ENCODE peak calls at places on chromosomes 3 and 15, in eight cellular contexts. One of them, this sample, is unnamed.

GRCh38 chr15:68441045-68441743 is 9.2 kb upstream of the ITGA11 start:
- DNase-seq in astrocyte of the spinal cord: no peak
- DNase-seq in naive thymus-derived CD4-positive, alpha-beta T cell: no peak
- DNase-seq in bronchial epithelial cell: no peak
- DNase-seq in CD8-positive, alpha-beta T cell: no peak
- DNase-seq in CD8-positive, alpha-beta memory T cell: no peak
- DNase-seq in transverse colon: no peak
- DNase-seq in AG09309: peak
- DNase-seq in this sample: no peak

GRCh38 chr3:43043071-43043766 is 62.7 kb downstream of the POMGNT2 start:
- DNase-seq in astrocyte of the spinal cord: no peak
- DNase-seq in naive thymus-derived CD4-positive, alpha-beta T cell: no peak
- DNase-seq in bronchial epithelial cell: peak
- DNase-seq in CD8-positive, alpha-beta T cell: no peak
- DNase-seq in CD8-positive, alpha-beta memory T cell: no peak
- DNase-seq in transverse colon: no peak
- DNase-seq in AG09309: no peak
- DNase-seq in this sample: no peak

GRCh38 chr3:125080077-125080476 is 24.3 kb upstream of the HEG1 start:
- DNase-seq in astrocyte of the spinal cord: no peak
- DNase-seq in naive thymus-derived CD4-positive, alpha-beta T cell: no peak
- DNase-seq in bronchial epithelial cell: no peak
- DNase-seq in CD8-positive, alpha-beta T cell: no peak
- DNase-seq in CD8-positive, alpha-beta memory T cell: no peak
- DNase-seq in transverse colon: no peak
- DNase-seq in AG09309: no peak
- DNase-seq in this sample: no peak

GRCh38 chr3:134427400-134428111 is 53.3 kb upstream of the AMOTL2 start:
- DNase-seq in astrocyte of the spinal cord: peak
- DNase-seq in naive thymus-derived CD4-positive, alpha-beta T cell: no peak
- DNase-seq in bronchial epithelial cell: peak
- DNase-seq in CD8-positive, alpha-beta T cell: no peak
- DNase-seq in CD8-positive, alpha-beta memory T cell: no peak
- DNase-seq in transverse colon: no peak
- DNase-seq in AG09309: peak
- DNase-seq in this sample: peak

GRCh38 chr3:155553800-155554199 is 191.1 kb downstream of the PLCH1 start:
- DNase-seq in astrocyte of the spinal cord: no peak
- DNase-seq in naive thymus-derived CD4-positive, alpha-beta T cell: peak
- DNase-seq in bronchial epithelial cell: peak
- DNase-seq in CD8-positive, alpha-beta T cell: no peak
- DNase-seq in CD8-positive, alpha-beta memory T cell: no peak
- DNase-seq in transverse colon: no peak
- DNase-seq in AG09309: no peak
- DNase-seq in this sample: peak

GRCh38 chr3:51962854-51963530 is 4.3 kb downstream of the PCBP4 start:
- DNase-seq in astrocyte of the spinal cord: no peak
- DNase-seq in naive thymus-derived CD4-positive, alpha-beta T cell: no peak
- DNase-seq in bronchial epithelial cell: no peak
- DNase-seq in CD8-positive, alpha-beta T cell: no peak
- DNase-seq in CD8-positive, alpha-beta memory T cell: no peak
- DNase-seq in transverse colon: no peak
- DNase-seq in AG09309: no peak
- DNase-seq in this sample: no peak

GRCh38 chr3:42601898-42602581 is 1.6 kb downstream of the NKTR start:
- DNase-seq in astrocyte of the spinal cord: no peak
- DNase-seq in naive thymus-derived CD4-positive, alpha-beta T cell: peak
- DNase-seq in bronchial epithelial cell: peak
- DNase-seq in CD8-positive, alpha-beta T cell: no peak
- DNase-seq in CD8-positive, alpha-beta memory T cell: no peak
- DNase-seq in transverse colon: no peak
- DNase-seq in AG09309: no peak
- DNase-seq in this sample: no peak

GRCh38 chr15:26967719-26968269 is 3.2 kb upstream of the GABRG3 start:
- DNase-seq in astrocyte of the spinal cord: peak
- DNase-seq in naive thymus-derived CD4-positive, alpha-beta T cell: no peak
- DNase-seq in bronchial epithelial cell: no peak
- DNase-seq in CD8-positive, alpha-beta T cell: no peak
- DNase-seq in CD8-positive, alpha-beta memory T cell: no peak
- DNase-seq in transverse colon: no peak
- DNase-seq in AG09309: no peak
- DNase-seq in this sample: no peak

GRCh38 chr3:8223766-8224165 is 277.9 kb upstream of the LMCD1 start:
- DNase-seq in astrocyte of the spinal cord: peak
- DNase-seq in naive thymus-derived CD4-positive, alpha-beta T cell: no peak
- DNase-seq in bronchial epithelial cell: peak
- DNase-seq in CD8-positive, alpha-beta T cell: no peak
- DNase-seq in CD8-positive, alpha-beta memory T cell: no peak
- DNase-seq in transverse colon: no peak
- DNase-seq in AG09309: no peak
- DNase-seq in this sample: no peak

GRCh38 chr3:192639987-192640386 is 87.4 kb downstream of the FGF12 start:
- DNase-seq in astrocyte of the spinal cord: no peak
- DNase-seq in naive thymus-derived CD4-positive, alpha-beta T cell: no peak
- DNase-seq in bronchial epithelial cell: no peak
- DNase-seq in CD8-positive, alpha-beta T cell: no peak
- DNase-seq in CD8-positive, alpha-beta memory T cell: no peak
- DNase-seq in transverse colon: no peak
- DNase-seq in AG09309: no peak
- DNase-seq in this sample: no peak

GRCh38 chr3:188772886-188773285 is 398.9 kb upstream of the TPRG1 start:
- DNase-seq in astrocyte of the spinal cord: peak
- DNase-seq in naive thymus-derived CD4-positive, alpha-beta T cell: no peak
- DNase-seq in bronchial epithelial cell: no peak
- DNase-seq in CD8-positive, alpha-beta T cell: no peak
- DNase-seq in CD8-positive, alpha-beta memory T cell: no peak
- DNase-seq in transverse colon: no peak
- DNase-seq in AG09309: no peak
- DNase-seq in this sample: no peak

GRCh38 chr3:71258116-71258515 is 325.4 kb downstream of the FOXP1 start:
- DNase-seq in astrocyte of the spinal cord: peak
- DNase-seq in naive thymus-derived CD4-positive, alpha-beta T cell: no peak
- DNase-seq in bronchial epithelial cell: peak
- DNase-seq in CD8-positive, alpha-beta T cell: no peak
- DNase-seq in CD8-positive, alpha-beta memory T cell: no peak
- DNase-seq in transverse colon: no peak
- DNase-seq in AG09309: peak
- DNase-seq in this sample: no peak

GRCh38 chr15:40766194-40766830 is 2.4 kb downstream of the GCHFR start:
- DNase-seq in astrocyte of the spinal cord: peak
- DNase-seq in naive thymus-derived CD4-positive, alpha-beta T cell: no peak
- DNase-seq in bronchial epithelial cell: no peak
- DNase-seq in CD8-positive, alpha-beta T cell: no peak
- DNase-seq in CD8-positive, alpha-beta memory T cell: no peak
- DNase-seq in transverse colon: no peak
- DNase-seq in AG09309: no peak
- DNase-seq in this sample: no peak

GRCh38 chr3:64216706-64217105 is 8.6 kb downstream of the PRICKLE2 start:
- DNase-seq in astrocyte of the spinal cord: peak
- DNase-seq in naive thymus-derived CD4-positive, alpha-beta T cell: no peak
- DNase-seq in bronchial epithelial cell: peak
- DNase-seq in CD8-positive, alpha-beta T cell: no peak
- DNase-seq in CD8-positive, alpha-beta memory T cell: no peak
- DNase-seq in transverse colon: no peak
- DNase-seq in AG09309: no peak
- DNase-seq in this sample: no peak

GRCh38 chr15:60162251-60162650 is 158.1 kb downstream of the FOXB1 start:
- DNase-seq in astrocyte of the spinal cord: no peak
- DNase-seq in naive thymus-derived CD4-positive, alpha-beta T cell: no peak
- DNase-seq in bronchial epithelial cell: no peak
- DNase-seq in CD8-positive, alpha-beta T cell: no peak
- DNase-seq in CD8-positive, alpha-beta memory T cell: no peak
- DNase-seq in transverse colon: no peak
- DNase-seq in AG09309: no peak
- DNase-seq in this sample: no peak

GRCh38 chr15:71124937-71125755 is 9.9 kb downstream of the THSD4 start:
- DNase-seq in astrocyte of the spinal cord: peak
- DNase-seq in naive thymus-derived CD4-positive, alpha-beta T cell: no peak
- DNase-seq in bronchial epithelial cell: no peak
- DNase-seq in CD8-positive, alpha-beta T cell: no peak
- DNase-seq in CD8-positive, alpha-beta memory T cell: no peak
- DNase-seq in transverse colon: no peak
- DNase-seq in AG09309: no peak
- DNase-seq in this sample: no peak

GRCh38 chr15:59014068-59014467 is 26.6 kb downstream of the RNF111 start:
- DNase-seq in astrocyte of the spinal cord: no peak
- DNase-seq in naive thymus-derived CD4-positive, alpha-beta T cell: no peak
- DNase-seq in bronchial epithelial cell: no peak
- DNase-seq in CD8-positive, alpha-beta T cell: no peak
- DNase-seq in CD8-positive, alpha-beta memory T cell: no peak
- DNase-seq in transverse colon: no peak
- DNase-seq in AG09309: no peak
- DNase-seq in this sample: no peak

GRCh38 chr3:59522550-59522949 is 472.7 kb upstream of the CFAP20DC start:
- DNase-seq in astrocyte of the spinal cord: no peak
- DNase-seq in naive thymus-derived CD4-positive, alpha-beta T cell: no peak
- DNase-seq in bronchial epithelial cell: no peak
- DNase-seq in CD8-positive, alpha-beta T cell: no peak
- DNase-seq in CD8-positive, alpha-beta memory T cell: no peak
- DNase-seq in transverse colon: no peak
- DNase-seq in AG09309: no peak
- DNase-seq in this sample: no peak

GRCh38 chr15:93486407-93487117 is 397.6 kb upstream of the RGMA start:
- DNase-seq in astrocyte of the spinal cord: no peak
- DNase-seq in naive thymus-derived CD4-positive, alpha-beta T cell: no peak
- DNase-seq in bronchial epithelial cell: no peak
- DNase-seq in CD8-positive, alpha-beta T cell: no peak
- DNase-seq in CD8-positive, alpha-beta memory T cell: no peak
- DNase-seq in transverse colon: peak
- DNase-seq in AG09309: no peak
- DNase-seq in this sample: no peak

GRCh38 chr3:29065211-29065785 is 215.6 kb upstream of the RBMS3 start:
- DNase-seq in astrocyte of the spinal cord: peak
- DNase-seq in naive thymus-derived CD4-positive, alpha-beta T cell: no peak
- DNase-seq in bronchial epithelial cell: peak
- DNase-seq in CD8-positive, alpha-beta T cell: no peak
- DNase-seq in CD8-positive, alpha-beta memory T cell: no peak
- DNase-seq in transverse colon: peak
- DNase-seq in AG09309: peak
- DNase-seq in this sample: peak

GRCh38 chr3:66442254-66443249 is 58.3 kb downstream of the LRIG1 start:
- DNase-seq in astrocyte of the spinal cord: peak
- DNase-seq in naive thymus-derived CD4-positive, alpha-beta T cell: no peak
- DNase-seq in bronchial epithelial cell: peak
- DNase-seq in CD8-positive, alpha-beta T cell: no peak
- DNase-seq in CD8-positive, alpha-beta memory T cell: no peak
- DNase-seq in transverse colon: peak
- DNase-seq in AG09309: peak
- DNase-seq in this sample: no peak
- H3K4me3 ChIP-seq in astrocyte of the spinal cord: no peak
- H3K4me3 ChIP-seq in naive thymus-derived CD4-positive, alpha-beta T cell: no peak
- H3K4me3 ChIP-seq in bronchial epithelial cell: no peak
- H3K4me3 ChIP-seq in CD8-positive, alpha-beta T cell: no peak
- H3K4me3 ChIP-seq in CD8-positive, alpha-beta memory T cell: no peak
- H3K4me3 ChIP-seq in transverse colon: no peak
- H3K4me3 ChIP-seq in AG09309: peak
- H3K4me3 ChIP-seq in this sample: no peak

DNA sequence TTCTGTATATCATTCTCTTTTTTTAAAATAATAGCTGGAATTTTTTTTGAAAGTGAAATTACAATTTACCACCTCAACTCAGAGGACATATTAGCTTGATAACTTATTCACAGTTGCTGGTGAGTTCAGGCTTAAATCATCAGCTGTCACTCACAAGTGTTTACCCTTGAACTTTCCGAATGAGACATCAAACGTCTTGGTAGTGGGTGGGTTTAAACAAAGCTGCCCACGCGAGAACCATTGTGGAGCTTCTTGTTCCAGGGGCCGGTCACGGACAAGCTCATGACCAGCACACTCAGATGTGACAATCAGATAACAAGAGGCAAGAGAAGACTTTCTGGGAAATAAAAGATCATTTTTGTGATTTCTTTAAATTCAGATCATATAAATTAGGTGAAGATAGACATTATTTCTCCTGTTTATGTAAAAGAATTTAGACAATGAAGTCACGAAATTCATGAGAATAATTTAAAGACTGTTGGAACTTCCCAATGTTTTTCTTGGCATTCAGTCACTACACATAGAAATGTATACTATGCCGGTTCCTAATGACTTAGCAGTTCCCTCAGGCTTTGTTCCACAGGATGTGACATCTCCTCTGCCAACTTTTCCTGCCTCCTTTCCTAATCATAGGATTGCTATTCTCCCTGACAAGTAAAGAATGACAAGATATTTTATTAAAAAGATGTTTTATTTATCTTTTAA is 29.3 kb downstream of the BTD start:
- DNase-seq in astrocyte of the spinal cord: peak
- DNase-seq in naive thymus-derived CD4-positive, alpha-beta T cell: no peak
- DNase-seq in bronchial epithelial cell: peak
- DNase-seq in CD8-positive, alpha-beta T cell: no peak
- DNase-seq in CD8-positive, alpha-beta memory T cell: no peak
- DNase-seq in transverse colon: no peak
- DNase-seq in AG09309: no peak
- DNase-seq in this sample: no peak
- H3K4me3 ChIP-seq in astrocyte of the spinal cord: peak
- H3K4me3 ChIP-seq in naive thymus-derived CD4-positive, alpha-beta T cell: no peak
- H3K4me3 ChIP-seq in bronchial epithelial cell: no peak
- H3K4me3 ChIP-seq in CD8-positive, alpha-beta T cell: no peak
- H3K4me3 ChIP-seq in CD8-positive, alpha-beta memory T cell: peak
- H3K4me3 ChIP-seq in transverse colon: no peak
- H3K4me3 ChIP-seq in AG09309: no peak
- H3K4me3 ChIP-seq in this sample: peak

DNA sequence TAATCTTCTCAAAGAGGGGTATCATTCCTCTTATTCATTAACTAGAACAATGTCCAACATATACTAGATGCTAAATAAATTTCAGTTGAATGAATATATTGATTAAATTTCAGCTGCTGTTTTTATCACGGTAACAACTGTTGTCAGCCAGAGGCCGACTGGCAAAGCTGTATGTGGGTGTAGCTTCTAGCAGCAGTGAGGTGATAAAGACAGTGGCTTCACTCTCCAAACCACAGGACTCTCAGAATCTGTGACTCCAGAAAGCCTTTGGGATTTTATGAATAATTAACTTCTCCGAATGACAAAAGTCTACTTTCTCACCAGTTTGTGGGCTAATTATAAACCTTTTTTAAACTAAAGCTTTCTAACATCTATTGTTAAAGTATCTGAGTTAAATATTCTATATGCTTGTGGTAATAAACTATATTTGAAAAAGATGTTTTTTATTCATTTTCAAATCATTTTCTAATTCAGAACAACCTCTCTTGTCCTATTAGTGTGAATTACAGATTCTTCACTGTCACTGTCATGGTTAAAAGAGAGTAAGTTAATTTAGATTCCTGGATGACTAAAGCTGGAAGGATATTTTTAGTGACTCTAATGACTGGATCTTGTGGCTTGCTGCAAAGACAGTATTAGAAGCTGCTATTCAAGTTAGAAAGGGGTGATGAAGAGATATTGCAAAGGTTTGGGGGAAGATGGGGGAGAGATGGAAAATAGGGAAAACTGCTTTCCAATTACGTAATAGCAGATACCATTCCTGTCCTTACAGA is 796.4 kb upstream of the ARPP21 start:
- DNase-seq in astrocyte of the spinal cord: peak
- DNase-seq in naive thymus-derived CD4-positive, alpha-beta T cell: no peak
- DNase-seq in bronchial epithelial cell: no peak
- DNase-seq in CD8-positive, alpha-beta T cell: no peak
- DNase-seq in CD8-positive, alpha-beta memory T cell: no peak
- DNase-seq in transverse colon: no peak
- DNase-seq in AG09309: no peak
- DNase-seq in this sample: no peak
- H3K4me3 ChIP-seq in astrocyte of the spinal cord: no peak
- H3K4me3 ChIP-seq in naive thymus-derived CD4-positive, alpha-beta T cell: no peak
- H3K4me3 ChIP-seq in bronchial epithelial cell: no peak
- H3K4me3 ChIP-seq in CD8-positive, alpha-beta T cell: no peak
- H3K4me3 ChIP-seq in CD8-positive, alpha-beta memory T cell: no peak
- H3K4me3 ChIP-seq in transverse colon: no peak
- H3K4me3 ChIP-seq in AG09309: no peak
- H3K4me3 ChIP-seq in this sample: no peak

GRCh38 chr15:96947296-96947695 is 616.8 kb downstream of the NR2F2 start:
- DNase-seq in astrocyte of the spinal cord: no peak
- DNase-seq in naive thymus-derived CD4-positive, alpha-beta T cell: no peak
- DNase-seq in bronchial epithelial cell: no peak
- DNase-seq in CD8-positive, alpha-beta T cell: no peak
- DNase-seq in CD8-positive, alpha-beta memory T cell: no peak
- DNase-seq in transverse colon: no peak
- DNase-seq in AG09309: no peak
- DNase-seq in this sample: no peak
- H3K4me3 ChIP-seq in astrocyte of the spinal cord: no peak
- H3K4me3 ChIP-seq in naive thymus-derived CD4-positive, alpha-beta T cell: no peak
- H3K4me3 ChIP-seq in bronchial epithelial cell: no peak
- H3K4me3 ChIP-seq in CD8-positive, alpha-beta T cell: no peak
- H3K4me3 ChIP-seq in CD8-positive, alpha-beta memory T cell: no peak
- H3K4me3 ChIP-seq in transverse colon: no peak
- H3K4me3 ChIP-seq in AG09309: no peak
- H3K4me3 ChIP-seq in this sample: peak

This sample was measured in epithelial cell of proximal tubule.